ENCODE peak calls at places on chromosomes 16 and 17, in five cellular contexts. Q is OCI-LY7, G is PC-3, Z is HCT116, W is GM23338. I is an unnamed sample.

GRCh38 chr16:84647830-84648594 is at the start of gene KLHL36:
- DNase-seq in Q (peak), G (peak), Z (no peak), W (peak), I (peak)

GRCh38 chr16:77207029-77207428 is 7.8 kb downstream of the SYCE1L start:
- DNase-seq in Q (no peak), G (no peak), Z (no peak), W (no peak), I (no peak)

GRCh38 chr16:78778724-78779004 is 679.2 kb downstream of the WWOX start:
- DNase-seq in Q (no peak), G (no peak), Z (no peak), W (no peak), I (no peak)

GRCh38 chr17:74296548-74296936 is 22.5 kb downstream of the DNAI2 start:
- DNase-seq in Q (peak), G (peak), Z (peak), W (peak), I (peak)

GRCh38 chr16:732936-733335 is 6.0 kb downstream of the HAGHL start:
- DNase-seq in Q (no peak), G (peak), Z (no peak), W (peak), I (no peak)

GRCh38 chr17:57874434-57875108 is 24.7 kb upstream of the MRPS23 start:
- DNase-seq in Q (no peak), G (no peak), Z (no peak), W (peak), I (no peak)

GRCh38 chr17:35372846-35373531 is 432 bp downstream of the SLFN11 start:
- DNase-seq in Q (no peak), G (peak), Z (no peak), W (peak), I (peak)

GRCh38 chr16:77555101-77555500 is 120.3 kb upstream of the ADAMTS18 start:
- DNase-seq in Q (no peak), G (no peak), Z (no peak), W (no peak), I (no peak)

GRCh38 chr17:50699410-50699809 is 8.3 kb downstream of the ANKRD40 start:
- DNase-seq in Q (no peak), G (peak), Z (no peak), W (no peak), I (no peak)

GRCh38 chr16:23505180-23505665 is 5.1 kb downstream of the GGA2 start:
- DNase-seq in Q (no peak), G (no peak), Z (no peak), W (no peak), I (no peak)

GRCh38 chr17:81566461-81567126 is 14.4 kb upstream of the FAAP100 start:
- DNase-seq in Q (no peak), G (peak), Z (peak), W (no peak), I (no peak)

GRCh38 chr16:68065716-68066305 is 19.4 kb upstream of the NFATC3 start:
- DNase-seq in Q (no peak), G (no peak), Z (no peak), W (no peak), I (no peak)

GRCh38 chr16:47880653-47881052 is 275.1 kb downstream of the ABCC12 start:
- DNase-seq in Q (no peak), G (no peak), Z (no peak), W (no peak), I (no peak)

GRCh38 chr17:79837888-79838540 is 1.2 kb downstream of the CBX4 start:
- DNase-seq in Q (peak), G (no peak), Z (no peak), W (no peak), I (peak)

GRCh38 chr16:27462846-27463682 is 61.1 kb downstream of the IL21R start:
- DNase-seq in Q (no peak), G (no peak), Z (no peak), W (no peak), I (no peak)
- TF ChIP-seq CTCF in Q (no peak), G (no peak), Z (no peak), W (no peak), I (no peak)

DNA sequence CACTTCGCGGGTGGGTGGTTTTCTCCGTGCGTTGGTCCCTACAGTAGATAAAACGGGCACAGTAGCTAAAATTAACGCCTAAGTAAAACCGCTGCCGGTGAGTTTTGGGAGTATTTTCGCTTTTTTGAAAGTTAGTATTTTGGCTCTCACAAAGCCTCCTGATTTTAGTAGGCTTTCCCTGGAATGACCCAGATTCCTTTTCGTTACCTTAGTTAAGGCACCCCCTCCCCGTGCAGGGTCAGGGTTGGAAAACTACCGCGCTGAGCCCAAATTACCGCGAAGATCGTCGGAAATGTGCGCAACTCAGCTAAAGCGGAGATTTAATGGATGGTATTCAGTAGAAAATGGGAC is 28.3 kb upstream of the ST6GALNAC1 start:
- DNase-seq in Q (no peak), G (no peak), Z (no peak), W (no peak), I (no peak)
- H2AFZ ChIP-seq in Q (peak), G (peak), Z (peak), W (peak), I (peak)

DNA sequence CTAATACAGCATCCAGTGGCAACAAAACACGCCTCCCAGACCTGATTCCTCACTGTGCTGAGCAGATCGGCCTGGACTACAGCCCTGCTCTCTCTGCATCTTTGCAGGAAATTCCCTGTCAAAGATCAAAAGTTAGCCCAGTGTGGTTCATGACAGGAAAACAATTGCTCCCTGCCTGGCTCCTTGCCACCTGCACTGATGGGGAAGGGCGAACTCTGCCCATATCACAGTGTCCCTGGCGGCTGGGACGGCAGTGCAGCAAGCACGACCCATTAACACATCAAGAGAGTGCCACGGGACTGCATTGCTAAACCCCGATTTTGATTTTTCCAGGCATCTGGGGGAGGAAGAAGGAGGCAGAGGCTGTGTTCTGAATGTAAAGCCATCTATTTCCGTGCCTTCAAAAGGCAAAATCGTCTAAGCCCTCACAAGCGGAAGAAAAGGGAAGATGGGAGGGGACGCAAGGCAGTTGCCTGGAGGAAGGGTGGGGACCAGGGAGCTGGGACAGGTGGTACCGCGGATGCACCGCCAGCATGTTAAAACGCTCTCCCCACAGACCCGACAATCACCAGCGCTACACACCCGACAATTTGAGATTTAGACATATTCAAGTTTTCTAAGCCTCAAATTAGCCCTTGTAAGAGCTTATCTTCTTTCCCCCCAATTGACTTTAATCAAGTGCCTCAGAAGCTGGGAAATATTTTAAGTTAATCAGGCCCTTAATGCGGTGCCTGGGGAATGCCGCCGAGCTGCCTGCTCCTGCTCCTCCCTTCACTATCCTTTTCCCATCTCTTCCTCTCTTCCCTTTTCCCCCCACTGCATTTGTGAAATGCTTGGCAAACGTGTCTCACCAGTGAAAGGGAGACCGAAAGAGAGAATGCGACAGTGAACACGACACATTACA is 238.8 kb upstream of the CDH5 start:
- DNase-seq in Q (no peak), G (peak), Z (no peak), W (peak), I (no peak)
- TF ChIP-seq EZH2phosphoT487 in Q (no peak), G (no peak), Z (no peak), W (no peak), I (no peak)

GRCh38 chr17:66524848-66525247 is 222.4 kb downstream of the PRKCA start:
- DNase-seq in Q (no peak), G (no peak), Z (no peak), W (no peak), I (no peak)
- TF ChIP-seq CTCF in Q (no peak), G (no peak), Z (no peak), W (no peak), I (no peak)

GRCh38 chr17:8072727-8073461 is 14.6 kb downstream of the ALOX12B start:
- DNase-seq in Q (no peak), G (no peak), Z (no peak), W (peak), I (no peak)
- H2AFZ ChIP-seq in Q (no peak), G (peak), Z (peak), W (peak), I (no peak)

DNA sequence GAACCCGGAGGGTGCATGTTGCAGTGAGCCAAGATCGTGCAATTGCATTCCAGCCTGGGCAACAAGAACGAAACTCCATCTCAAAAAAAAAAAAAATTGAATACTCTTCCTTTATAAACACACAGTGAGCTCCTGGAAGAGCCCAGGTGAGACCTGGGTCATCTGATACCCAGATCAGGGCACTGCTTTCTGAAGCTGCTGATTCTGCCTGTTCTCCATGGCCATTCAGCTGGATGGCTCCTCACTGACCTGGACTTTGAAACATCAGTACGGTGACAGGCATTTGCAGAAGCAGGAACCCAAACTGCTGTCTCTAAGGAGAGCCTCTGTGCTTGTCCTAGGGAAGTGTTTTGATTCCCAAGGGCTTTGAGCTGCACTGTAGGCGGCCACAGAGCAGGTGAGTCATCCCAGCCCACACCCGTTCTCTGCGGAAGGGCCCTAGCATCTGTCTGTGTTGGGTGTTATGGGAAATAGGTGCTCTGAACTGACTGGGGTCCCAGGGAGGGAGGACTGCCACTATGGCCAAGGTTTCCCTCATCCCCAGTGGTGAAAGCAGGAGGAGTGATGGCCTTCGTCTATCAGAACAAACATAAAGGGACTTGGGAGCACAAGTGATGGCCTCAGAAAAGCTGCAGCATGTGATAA is 60.7 kb upstream of the ADCY9 start:
- DNase-seq in Q (peak), G (peak), Z (peak), W (no peak), I (no peak)
- TF ChIP-seq EZH2phosphoT487 in Q (no peak), G (no peak), Z (no peak), W (no peak), I (no peak)

GRCh38 chr16:81581107-81581506 is 136.5 kb downstream of the CMIP start:
- DNase-seq in Q (no peak), G (peak), Z (no peak), W (no peak), I (no peak)

GRCh38 chr16:81585785-81586184 is 141.2 kb downstream of the CMIP start:
- DNase-seq in Q (no peak), G (peak), Z (peak), W (peak), I (no peak)

GRCh38 chr16:81583893-81584705 is 139.5 kb downstream of the CMIP start:
- DNase-seq in Q (no peak), G (peak), Z (peak), W (no peak), I (no peak)

GRCh38 chr16:81586421-81586820 is 141.8 kb downstream of the CMIP start:
- DNase-seq in Q (no peak), G (peak), Z (peak), W (no peak), I (no peak)

DNA sequence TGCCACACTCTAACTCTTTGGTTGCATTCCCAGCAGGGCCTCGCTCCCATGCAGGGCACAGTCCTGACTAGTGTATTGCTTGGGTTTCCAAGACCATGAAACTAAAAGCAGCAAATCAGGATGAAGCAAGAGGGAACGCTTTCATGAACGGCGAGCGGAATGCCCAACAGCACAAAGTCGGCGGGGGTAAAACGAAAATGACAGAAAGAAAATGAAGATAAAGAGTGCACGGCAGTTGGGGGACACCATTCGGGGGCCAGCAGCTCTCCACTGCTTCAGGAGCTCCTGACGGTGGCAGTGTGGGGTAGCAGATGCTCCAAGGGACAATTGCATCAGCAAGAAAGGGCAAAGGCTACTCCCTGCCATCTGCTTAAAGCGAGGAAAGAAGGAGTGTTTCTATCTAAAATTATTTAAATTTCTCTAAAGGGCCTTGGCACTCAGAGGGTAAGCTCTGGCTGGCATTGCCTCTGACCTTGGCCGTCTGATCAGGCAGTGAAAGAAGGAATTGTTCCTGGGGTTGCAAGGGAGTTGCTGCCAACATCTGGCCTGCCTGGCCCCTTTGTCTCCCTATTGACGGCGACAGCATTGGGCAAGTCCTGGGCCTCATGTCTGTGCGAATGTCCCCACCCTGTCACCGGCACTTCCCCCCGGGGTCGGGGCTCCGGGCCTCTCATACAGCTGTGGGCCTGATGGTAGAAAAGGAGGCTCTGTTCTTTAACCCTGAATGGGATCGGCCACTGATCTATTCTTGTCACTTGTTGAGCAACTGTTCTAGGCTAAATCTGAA is 138.2 kb downstream of the CMIP start:
- DNase-seq in Q (no peak), G (no peak), Z (no peak), W (no peak), I (no peak)
- TF ChIP-seq CTCF in Q (no peak), G (no peak), Z (peak), W (peak), I (no peak)

GRCh38 chr17:19755821-19756510 is 7.9 kb upstream of the ALDH3A1 start:
- DNase-seq in Q (no peak), G (no peak), Z (no peak), W (no peak), I (no peak)
- H2AFZ ChIP-seq in Q (no peak), G (no peak), Z (no peak), W (no peak), I (no peak)

GRCh38 chr17:77608431-77608830 is 350.1 kb upstream of the TNRC6C start:
- DNase-seq in Q (no peak), G (no peak), Z (no peak), W (no peak), I (no peak)

GRCh38 chr17:77606865-77607210 is 351.7 kb upstream of the TNRC6C start:
- DNase-seq in Q (no peak), G (no peak), Z (no peak), W (no peak), I (no peak)

GRCh38 chr17:77604301-77605031 is 354.0 kb upstream of the TNRC6C start:
- DNase-seq in Q (no peak), G (no peak), Z (no peak), W (no peak), I (no peak)

GRCh38 chr17:77607606-77608005 is 350.9 kb upstream of the TNRC6C start:
- DNase-seq in Q (no peak), G (no peak), Z (no peak), W (no peak), I (no peak)

DNA sequence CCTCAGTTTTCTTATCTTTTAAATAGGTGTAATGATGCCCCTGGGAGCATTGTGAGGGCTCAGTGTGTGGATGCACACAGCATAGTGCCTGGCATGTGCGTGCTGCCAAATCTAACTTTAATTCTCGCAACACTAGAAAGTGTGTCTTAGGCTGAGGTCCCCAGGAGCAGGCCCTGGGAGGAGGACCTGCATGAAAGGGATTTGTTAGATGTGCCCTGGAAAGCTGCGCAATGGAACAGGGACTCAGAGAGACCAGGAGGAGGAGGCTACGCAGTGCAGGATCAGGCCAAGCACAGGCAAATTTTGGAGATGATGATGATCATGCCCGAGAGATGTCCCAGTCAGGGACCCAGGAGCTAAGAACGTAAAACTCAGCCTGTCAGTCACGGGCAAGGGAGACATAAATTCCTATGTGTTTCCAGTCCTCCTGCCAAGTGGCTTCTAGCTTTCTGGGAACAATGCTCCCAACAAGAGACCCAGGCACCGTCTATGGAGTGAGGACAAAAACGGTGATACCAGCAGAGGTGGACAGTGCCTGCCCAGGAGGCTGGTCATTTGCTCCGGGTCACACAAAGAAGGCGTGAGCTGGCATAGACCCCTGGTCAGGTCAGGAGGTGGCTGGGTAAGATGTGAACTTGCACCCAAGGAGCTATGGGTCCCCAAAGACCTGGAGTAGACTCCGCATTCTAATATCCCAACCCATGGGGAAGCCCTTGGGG is 352.2 kb upstream of the TNRC6C start:
- DNase-seq in Q (no peak), G (no peak), Z (no peak), W (no peak), I (no peak)
- TF ChIP-seq EZH2phosphoT487 in Q (no peak), G (no peak), Z (no peak), W (no peak), I (no peak)

GRCh38 chr17:4407216-4407615 is 26.5 kb upstream of the SPNS3 start:
- DNase-seq in Q (no peak), G (no peak), Z (no peak), W (no peak), I (no peak)

GRCh38 chr17:4409659-4410058 is 24.1 kb upstream of the SPNS3 start:
- DNase-seq in Q (no peak), G (no peak), Z (no peak), W (no peak), I (no peak)

GRCh38 chr17:4405699-4406098 is 28.0 kb upstream of the SPNS3 start:
- DNase-seq in Q (no peak), G (no peak), Z (no peak), W (no peak), I (no peak)

GRCh38 chr17:4406386-4406785 is 27.4 kb upstream of the SPNS3 start:
- DNase-seq in Q (peak), G (no peak), Z (no peak), W (no peak), I (no peak)

DNA sequence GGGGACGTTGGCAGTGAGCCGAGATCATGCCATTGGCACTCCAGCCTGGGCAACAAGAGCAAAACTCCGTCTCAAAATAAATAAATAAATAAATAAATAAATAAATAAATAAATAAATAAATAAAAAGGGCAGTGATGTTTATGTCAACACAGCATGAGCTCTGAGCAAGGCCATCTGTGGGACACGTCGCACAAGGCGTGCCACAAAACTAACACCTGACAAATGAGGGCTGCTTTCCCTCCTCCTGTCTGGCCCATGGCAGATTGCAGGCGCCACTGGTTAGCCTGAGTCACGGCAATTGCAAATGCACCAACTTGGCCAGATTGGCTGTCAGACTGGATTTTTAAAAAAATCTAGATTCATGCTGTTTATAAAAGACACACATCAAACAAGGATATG is 25.9 kb upstream of the SPNS3 start:
- DNase-seq in Q (peak), G (peak), Z (no peak), W (no peak), I (no peak)
- TF ChIP-seq CTCF in Q (no peak), G (no peak), Z (no peak), W (no peak), I (no peak)